ENCODE peak calls at places on chromosomes 1 and 21, in four cellular contexts. M is OCI-LY7, X is heart right ventricle, D is vagina. B is an unnamed sample. For H3K4me1, the result is how much of the 10 kb centered on the place peaks cover.

GRCh38 chr21:33642896-33643657 is 776 bp downstream of the ITSN1 start:
- DNase-seq in M (peak), X (peak), D (no peak), B (peak)

GRCh38 chr1:185850366-185850765 is 116.2 kb downstream of the HMCN1 start:
- DNase-seq in M (no peak), X (no peak), D (no peak), B (no peak)

GRCh38 chr1:189405419-189405818 is 1072.2 kb downstream of the BRINP3 start:
- DNase-seq in M (no peak), X (no peak), D (no peak), B (no peak)

GRCh38 chr1:208781391-208782035 is 537.3 kb upstream of the PLXNA2 start:
- DNase-seq in M (no peak), X (no peak), D (no peak), B (no peak)

GRCh38 chr1:118223426-118223825 is 38.4 kb upstream of the SPAG17 start:
- DNase-seq in M (peak), X (peak), D (no peak), B (no peak)

GRCh38 chr1:170618418-170618817 is 45.5 kb upstream of the PRRX1 start:
- DNase-seq in M (no peak), X (no peak), D (no peak), B (no peak)

GRCh38 chr1:215665212-215665611 is 98.1 kb downstream of the KCTD3 start:
- DNase-seq in M (no peak), X (no peak), D (no peak), B (no peak)

GRCh38 chr1:241834733-241835377 is 13.1 kb upstream of the EXO1 start:
- DNase-seq in M (peak), X (no peak), D (no peak), B (no peak)

GRCh38 chr1:177825276-177825903 is 144.5 kb downstream of the SEC16B start:
- DNase-seq in M (no peak), X (no peak), D (no peak), B (no peak)

GRCh38 chr1:1619917-1620361 is 4.6 kb downstream of the MIB2 start:
- DNase-seq in M (peak), X (no peak), D (no peak), B (peak)

GRCh38 chr1:178941849-178942248 is 71.0 kb upstream of the ANGPTL1 start:
- DNase-seq in M (no peak), X (no peak), D (no peak), B (no peak)

GRCh38 chr1:162972768-162973167 is 96.4 kb upstream of the RGS4 start:
- DNase-seq in M (no peak), X (no peak), D (no peak), B (no peak)

GRCh38 chr1:65253800-65254319 is 55.5 kb upstream of the DNAJC6 start:
- DNase-seq in M (no peak), X (no peak), D (no peak), B (no peak)

GRCh38 chr1:59892836-59893811 is 33.4 kb downstream of the CYP2J2 start:
- DNase-seq in M (no peak), X (no peak), D (no peak), B (no peak)

GRCh38 chr1:115251856-115252255 is 86.2 kb downstream of the NGF start:
- DNase-seq in M (no peak), X (no peak), D (no peak), B (no peak)

GRCh38 chr21:44718571-44718970 is 7.2 kb upstream of the TSPEAR start:
- DNase-seq in M (peak), X (no peak), D (no peak), B (no peak)

GRCh38 chr1:180246579-180246978 is 16.5 kb downstream of the LHX4 start:
- DNase-seq in M (no peak), X (no peak), D (no peak), B (peak)

GRCh38 chr1:58934711-58935110 is 150.9 kb upstream of the JUN start:
- DNase-seq in M (no peak), X (no peak), D (peak), B (no peak)

GRCh38 chr21:43657355-43658093 is 1.8 kb downstream of the HSF2BP start:
- DNase-seq in M (no peak), X (peak), D (no peak), B (no peak)

GRCh38 chr1:29462096-29462495 is 225.8 kb downstream of the PTPRU start:
- DNase-seq in M (no peak), X (no peak), D (no peak), B (no peak)

GRCh38 chr1:45622267-45622890 is 1.5 kb downstream of the CCDC17 start:
- DNase-seq in M (no peak), X (no peak), D (no peak), B (no peak)

GRCh38 chr1:165799387-165799786 is 28.0 kb upstream of the UCK2 start:
- DNase-seq in M (no peak), X (no peak), D (no peak), B (no peak)

GRCh38 chr1:21623411-21623961 is 45.7 kb downstream of the RAP1GAP start:
- DNase-seq in M (no peak), X (no peak), D (no peak), B (peak)

GRCh38 chr1:46535063-46535462 is 16.4 kb downstream of the KNCN start:
- DNase-seq in M (peak), X (no peak), D (no peak), B (no peak)

GRCh38 chr1:2326524-2326923 is 64.8 kb downstream of the MORN1 start:
- DNase-seq in M (no peak), X (no peak), D (no peak), B (no peak)

GRCh38 chr21:35609263-35609662 is 451.1 kb downstream of the SETD4 start:
- DNase-seq in M (no peak), X (no peak), D (no peak), B (no peak)

GRCh38 chr1:167054946-167055630 is 35.1 kb downstream of the GPA33 start:
- DNase-seq in M (no peak), X (no peak), D (no peak), B (no peak)

GRCh38 chr21:36548866-36549265 is 68.9 kb upstream of the CLDN14 start:
- DNase-seq in M (no peak), X (no peak), D (no peak), B (no peak)

GRCh38 chr1:225999912-226000337 is 782 bp upstream of the SDE2 start:
- DNase-seq in M (peak), X (no peak), D (no peak), B (no peak)

GRCh38 chr1:226001088-226001487 is 1.9 kb upstream of the SDE2 start:
- DNase-seq in M (no peak), X (no peak), D (no peak), B (no peak)

GRCh38 chr1:225999227-225999911 is at the start of gene SDE2:
- DNase-seq in M (peak), X (peak), D (no peak), B (peak)

GRCh38 chr1:225996946-225997545 is 2.1 kb downstream of the SDE2 start:
- DNase-seq in M (peak), X (no peak), D (no peak), B (no peak)

DNA sequence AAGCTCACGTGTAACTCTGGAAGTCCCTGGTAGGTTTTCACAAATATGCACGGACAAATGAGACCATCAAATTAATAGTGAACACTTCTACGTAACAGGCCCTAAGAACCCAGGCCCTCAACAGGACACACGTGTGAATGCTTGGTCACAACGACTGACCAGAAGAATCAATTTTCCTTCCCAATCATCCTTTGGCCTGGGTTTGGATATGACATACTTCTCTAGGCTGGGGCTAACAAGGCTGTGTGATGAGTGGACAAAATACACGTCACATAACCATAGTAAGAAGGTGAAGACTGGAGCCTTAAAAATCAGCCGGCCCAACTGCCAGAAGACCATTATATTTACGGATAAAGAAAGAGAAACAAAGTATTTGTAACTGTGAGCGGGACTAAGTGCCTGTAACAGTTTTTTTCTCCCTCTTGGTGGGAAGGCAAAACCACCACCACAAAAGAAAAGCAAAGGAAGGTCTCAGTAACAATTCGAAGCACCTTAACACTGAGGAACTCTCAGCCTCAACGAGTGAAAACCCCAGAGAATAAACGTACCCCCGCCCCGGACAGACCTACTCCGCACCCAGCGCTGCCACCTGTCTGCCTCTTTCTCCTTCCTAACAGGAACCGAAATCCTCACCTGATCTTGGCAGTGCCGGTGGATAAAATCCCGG is 450 bp downstream of the SDE2 start:
- DNase-seq in M (no peak), X (no peak), D (no peak), B (no peak)
- H3K4me1 ChIP-seq in M (half or more), X (under half), D (under half), B (half or more)

GRCh38 chr21:27814226-27814625 is 847.3 kb upstream of the ADAMTS5 start:
- DNase-seq in M (no peak), X (no peak), D (no peak), B (no peak)
- TF ChIP-seq CTCF in M (no peak), X (no peak), D (no peak), B (no peak)

GRCh38 chr21:38983560-38983959 is 177.8 kb downstream of the ETS2 start:
- DNase-seq in M (no peak), X (no peak), D (no peak), B (no peak)
- H3K27ac ChIP-seq in M (no peak), X (no peak), D (no peak), B (no peak)

GRCh38 chr1:40385437-40386310 is 12.1 kb downstream of the SMAP2 start:
- DNase-seq in M (peak), X (no peak), D (no peak), B (no peak)
- H3K4me1 ChIP-seq in M (half or more), X (under half), D (half or more), B (half or more)

GRCh38 chr1:236880209-236880608 is 85.1 kb downstream of the MTR start:
- DNase-seq in M (no peak), X (peak), D (no peak), B (no peak)
- TF ChIP-seq CTCF in M (no peak), X (no peak), D (no peak), B (no peak)

GRCh38 chr1:205858141-205858961 is 8.4 kb upstream of the PM20D1 start:
- DNase-seq in M (peak), X (no peak), D (no peak), B (no peak)
- H3K27ac ChIP-seq in M (no peak), X (no peak), D (no peak), B (no peak)

DNA sequence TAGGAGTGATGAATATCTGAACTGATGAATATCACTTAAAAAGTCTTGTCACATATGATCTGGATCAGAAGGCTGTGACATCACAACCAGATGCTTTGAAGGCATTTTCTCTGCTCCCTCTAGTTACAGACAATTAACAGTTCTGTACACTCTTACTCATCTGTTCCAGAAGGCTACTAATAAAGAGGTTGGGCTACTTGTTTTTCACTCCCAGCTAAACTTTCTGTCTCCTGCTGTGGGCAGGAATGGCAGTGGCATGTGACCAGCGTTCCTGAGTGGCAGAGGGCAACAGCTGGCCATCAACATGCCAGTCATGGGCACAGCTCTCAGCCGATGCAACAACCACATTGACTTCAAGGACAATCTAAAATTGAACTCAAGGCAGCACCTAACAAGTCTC is 66.7 kb downstream of the SLC45A1 start:
- DNase-seq in M (no peak), X (no peak), D (no peak), B (no peak)
- H3K4me1 ChIP-seq in M (under half), X (half or more), D (half or more), B (half or more)

GRCh38 chr1:66752671-66753371 is 562 bp downstream of the DYNLT5 start:
- DNase-seq in M (no peak), X (no peak), D (no peak), B (peak)

GRCh38 chr1:66750578-66750977 is 1.7 kb upstream of the DYNLT5 start:
- DNase-seq in M (no peak), X (no peak), D (no peak), B (no peak)

GRCh38 chr1:66751160-66751559 is 1.1 kb upstream of the DYNLT5 start:
- DNase-seq in M (no peak), X (no peak), D (no peak), B (no peak)

GRCh38 chr1:66747500-66747899 is 4.8 kb upstream of the DYNLT5 start:
- DNase-seq in M (no peak), X (no peak), D (no peak), B (no peak)

DNA sequence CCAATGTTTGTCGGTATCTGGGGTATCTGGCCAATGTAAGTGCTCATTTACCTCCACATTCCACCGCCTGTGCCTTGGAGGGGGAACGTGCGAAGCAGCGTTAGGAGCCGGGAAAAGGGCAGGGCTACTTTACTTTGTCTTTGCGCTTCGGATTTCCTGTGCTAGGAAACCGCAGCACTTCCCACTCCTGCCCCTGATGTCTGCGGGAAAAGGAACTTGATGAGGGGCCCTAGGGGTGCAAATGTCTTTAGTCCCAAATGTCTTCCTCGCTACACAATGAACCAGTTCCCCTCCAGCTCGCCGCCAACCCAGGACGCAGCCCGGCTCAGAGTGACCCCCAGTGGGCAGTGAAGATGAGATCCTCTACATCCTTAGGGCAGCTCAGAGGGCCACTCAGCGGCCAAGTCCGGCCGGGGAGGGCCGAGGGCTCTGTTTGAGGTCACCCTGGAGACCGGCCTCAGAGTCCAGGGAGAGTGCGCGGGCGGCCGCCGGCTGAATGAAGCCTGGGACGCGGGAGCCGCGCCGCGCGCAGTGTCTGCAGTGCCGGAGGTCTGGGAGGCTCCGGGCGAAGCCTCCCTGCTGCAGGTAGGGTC is at the start of gene DYNLT5:
- DNase-seq in M (no peak), X (peak), D (no peak), B (peak)
- TF ChIP-seq CTCF in M (no peak), X (no peak), D (no peak), B (peak)